ENCODE peak calls at places on chromosomes 6 and 20, in four cellular contexts. J is GM12878, P is WTC11, M is HepG2. I is an unnamed sample.
A peak's percentile ranks its signal among the peaks of the same experiment; 100 is the strongest.

GRCh38 chr6:162404926-162405325 is 322.6 kb downstream of the PRKN start:
- DNase-seq in M (no peak), P (no peak), J (no peak), I (no peak)

GRCh38 chr6:27840572-27840971 is 71.6 kb downstream of the OR2B2 start:
- DNase-seq in M (no peak), P (no peak), J (no peak), I (no peak)

GRCh38 chr6:90338409-90338808 is 41.8 kb upstream of the BACH2 start:
- DNase-seq in J (no peak), M (no peak), P (no peak), I (no peak)

GRCh38 chr6:30935018-30935417 is 3.0 kb upstream of the SFTA2 start:
- DNase-seq in P (no peak), J (no peak), M (no peak), I (peak; percentile 40)

GRCh38 chr20:41672282-41672681 is 54.1 kb upstream of the CHD6 start:
- DNase-seq in J (no peak), M (no peak), P (no peak), I (no peak)

GRCh38 chr6:125307150-125307838 is 5.5 kb upstream of the HDDC2 start:
- DNase-seq in P (no peak), M (peak; percentile 33), J (no peak), I (peak; percentile 78)

GRCh38 chr6:81768150-81768942 is 15.9 kb upstream of the TENT5A start:
- DNase-seq in J (no peak), M (peak; percentile 37), P (no peak), I (no peak)

GRCh38 chr6:149895702-149896310 is 2.1 kb downstream of the RAET1E start:
- DNase-seq in M (no peak), P (no peak), J (no peak), I (no peak)

GRCh38 chr6:36840471-36841461 is 1.5 kb upstream of the CPNE5 start:
- DNase-seq in P (peak; percentile 54), J (no peak), M (peak; percentile 64), I (no peak)

GRCh38 chr6:79436232-79436631 is 101.0 kb downstream of the LCA5 start:
- DNase-seq in P (no peak), M (no peak), J (no peak), I (no peak)

GRCh38 chr20:24001901-24002405 is 13.4 kb upstream of the GGTLC1 start:
- DNase-seq in P (no peak), J (no peak), M (no peak), I (no peak)

GRCh38 chr6:107400748-107401147 is 58.6 kb downstream of the PDSS2 start:
- DNase-seq in P (no peak), J (no peak), M (no peak), I (no peak)

GRCh38 chr6:11098009-11098408 is 4.4 kb downstream of the SMIM13 start:
- DNase-seq in P (no peak), J (no peak), M (peak; percentile 60), I (no peak)

GRCh38 chr6:1597924-1598323 is 11.8 kb upstream of the FOXC1 start:
- DNase-seq in M (peak; percentile 37), J (no peak), P (no peak), I (no peak)

GRCh38 chr20:59518881-59519706 is 85.2 kb upstream of the PHACTR3 start:
- DNase-seq in J (no peak), P (peak; percentile 54), M (peak; percentile 73), I (peak; percentile 65)

DNA sequence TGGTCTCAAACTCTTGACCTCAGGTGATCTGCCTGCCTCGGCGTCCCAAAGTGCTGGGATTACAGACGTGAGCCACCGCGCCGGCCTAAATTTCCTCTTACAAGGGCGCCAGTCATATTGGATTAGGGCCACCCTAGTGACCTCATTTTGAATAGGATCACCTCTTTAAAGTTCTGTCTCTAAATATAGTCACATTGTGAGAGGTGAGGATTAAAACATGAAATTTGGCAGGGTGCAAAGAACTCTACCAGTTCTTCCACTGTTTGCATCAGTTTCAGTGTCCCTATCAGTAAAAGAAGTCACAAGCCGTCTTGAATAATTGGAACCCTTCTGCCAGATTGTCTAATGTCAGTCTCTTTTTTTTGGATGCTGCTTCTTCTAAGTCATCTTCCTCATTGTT is 56.6 kb downstream of the NCOA3 start:
- DNase-seq in P (no peak), M (no peak), J (no peak), I (no peak)
- TF ChIP-seq ETV6 in P (no peak), M (no peak), J (no peak), I (no peak)

DNA sequence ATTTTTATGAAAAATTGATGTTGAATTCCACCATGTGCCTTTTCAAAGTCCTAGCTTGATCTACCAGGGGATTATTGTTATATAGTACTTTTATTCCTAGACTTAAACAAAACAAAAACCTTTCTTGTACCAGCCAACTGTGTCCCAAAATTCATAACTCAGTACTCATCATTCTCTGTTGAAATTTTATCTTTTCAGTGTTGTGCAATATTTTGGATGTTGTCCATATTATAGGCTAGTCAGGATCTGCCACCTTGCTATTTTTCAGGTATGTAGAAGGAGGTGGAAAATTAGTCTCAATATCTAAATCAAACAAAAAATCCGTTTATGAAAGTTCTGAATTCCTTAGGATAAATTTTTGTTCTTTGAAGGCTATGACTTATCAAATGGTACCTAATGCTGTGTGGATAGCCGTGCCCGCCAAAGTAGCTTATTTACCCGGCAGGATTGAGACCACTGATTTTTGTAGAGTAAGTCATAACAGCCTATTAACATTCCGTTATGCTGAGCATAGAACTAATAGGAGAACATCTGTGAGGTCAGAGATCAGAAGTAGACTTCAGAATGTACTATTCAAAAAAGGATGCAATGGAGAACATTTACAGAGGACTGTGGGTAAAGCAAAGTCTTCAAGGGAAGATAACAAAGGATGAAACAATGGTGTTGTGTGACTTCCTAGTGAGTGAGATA is 304.7 kb downstream of the SOX4 start:
- DNase-seq in P (no peak), M (no peak), J (no peak), I (no peak)
- TF ChIP-seq ETV6 in P (no peak), M (no peak), J (no peak), I (no peak)

GRCh38 chr6:168737481-168737880 is 296.5 kb downstream of the SMOC2 start:
- DNase-seq in J (no peak), P (no peak), M (peak; percentile 18), I (no peak)
- TF ChIP-seq ETV6 in J (no peak), P (no peak), M (no peak), I (no peak)

GRCh38 chr20:62524486-62524885 is 48.7 kb upstream of the GATA5 start:
- DNase-seq in P (no peak), J (no peak), M (no peak), I (peak; percentile 39)
- TF ChIP-seq ETV6 in P (no peak), J (no peak), M (no peak), I (no peak)

DNA sequence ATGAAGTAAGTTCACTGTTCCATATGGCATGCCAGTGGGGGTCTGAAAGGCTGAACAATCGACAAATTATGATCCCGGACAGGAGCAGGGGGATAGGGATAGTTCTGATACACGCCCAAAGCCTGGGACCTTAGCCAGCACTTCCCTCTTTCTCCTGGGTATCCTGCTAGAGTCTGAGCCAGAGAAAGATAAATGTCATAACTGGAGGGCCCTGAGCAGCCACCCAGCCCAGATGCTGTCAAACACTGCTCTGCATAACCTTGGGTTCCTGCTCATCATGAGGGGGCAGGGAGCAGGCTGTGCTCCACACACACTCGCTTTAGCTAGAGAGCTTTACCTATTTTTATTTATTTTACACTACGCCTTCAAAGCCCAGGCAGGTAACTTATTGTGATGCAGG is 12.2 kb downstream of the EDEM2 start:
- DNase-seq in P (no peak), J (no peak), M (no peak), I (no peak)
- TF ChIP-seq ETV6 in P (no peak), J (no peak), M (no peak), I (no peak)

GRCh38 chr6:21462519-21462852 is 131.1 kb upstream of the SOX4 start:
- DNase-seq in J (no peak), P (no peak), M (no peak), I (no peak)
- TF ChIP-seq ETV6 in J (no peak), P (no peak), M (no peak), I (no peak)

GRCh38 chr20:20785226-20785625 is 72.8 kb upstream of the RALGAPA2 start:
- DNase-seq in J (no peak), M (no peak), P (no peak), I (no peak)
- TF ChIP-seq ETV6 in J (no peak), M (no peak), P (no peak), I (no peak)

GRCh38 chr6:148578489-148578814 is 168.4 kb upstream of the UST start:
- DNase-seq in P (no peak), J (no peak), M (no peak), I (no peak)

GRCh38 chr6:148577687-148578488 is 168.9 kb upstream of the UST start:
- DNase-seq in P (peak; percentile 85), J (no peak), M (peak; percentile 66), I (peak; percentile 78)

GRCh38 chr6:148570456-148570855 is 176.4 kb upstream of the UST start:
- DNase-seq in P (no peak), J (no peak), M (no peak), I (no peak)

GRCh38 chr6:148572676-148573335 is 174.0 kb upstream of the UST start:
- DNase-seq in J (no peak), P (no peak), M (no peak), I (no peak)

DNA sequence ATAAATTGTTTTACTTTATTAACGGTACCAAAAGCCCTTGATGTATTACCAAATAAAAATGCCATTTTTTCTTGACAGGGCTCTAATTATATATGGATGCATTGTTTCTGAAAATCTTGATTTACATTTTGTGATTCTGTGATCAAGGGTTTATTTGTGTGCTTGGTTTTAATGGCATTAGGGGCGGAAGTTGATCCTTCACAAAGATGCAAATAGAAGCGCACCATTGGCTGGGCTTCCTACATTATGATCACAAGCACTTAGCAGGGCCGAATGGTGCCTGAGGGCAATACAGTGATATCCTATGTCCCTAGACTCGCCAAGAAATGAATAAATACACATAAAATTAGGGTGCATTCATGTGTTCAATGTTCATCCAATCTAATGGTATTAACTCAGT is 172.9 kb upstream of the UST start:
- DNase-seq in P (no peak), M (no peak), J (no peak), I (no peak)
- TF ChIP-seq ETV6 in P (no peak), M (no peak), J (no peak), I (no peak)

GRCh38 chr20:16493486-16493885 is 79.8 kb downstream of the KIF16B start:
- DNase-seq in J (no peak), P (no peak), M (no peak), I (no peak)

GRCh38 chr20:16486532-16486931 is 86.7 kb downstream of the KIF16B start:
- DNase-seq in M (no peak), J (no peak), P (no peak), I (no peak)

GRCh38 chr20:16488086-16488485 is 85.2 kb downstream of the KIF16B start:
- DNase-seq in M (no peak), J (no peak), P (no peak), I (no peak)

GRCh38 chr20:16491277-16491912 is 81.9 kb downstream of the KIF16B start:
- DNase-seq in P (no peak), J (peak; percentile 1), M (no peak), I (no peak)

GRCh38 chr20:16490696-16491095 is 82.6 kb downstream of the KIF16B start:
- DNase-seq in M (no peak), P (no peak), J (no peak), I (no peak)
- TF ChIP-seq ETV6 in M (no peak), P (no peak), J (no peak), I (no peak)